ENCODE peak calls at places on chromosomes 5 and 9, in seven cellular contexts. One of them, this sample, is unnamed.

GRCh38 chr9:11312976-11313375 is 700.2 kb upstream of the PTPRD start:
- DNase-seq in AG20443: no peak
- DNase-seq in CD4-positive, alpha-beta T cell: no peak
- DNase-seq in EH: no peak
- DNase-seq in psoas muscle: no peak
- DNase-seq in NCI-H69: peak
- DNase-seq in fibroblast of the conjunctiva: no peak
- DNase-seq in this sample: peak

GRCh38 chr5:113166710-113167366 is 190.2 kb downstream of the DCP2 start:
- DNase-seq in AG20443: peak
- DNase-seq in CD4-positive, alpha-beta T cell: no peak
- DNase-seq in EH: peak
- DNase-seq in psoas muscle: no peak
- DNase-seq in NCI-H69: peak
- DNase-seq in fibroblast of the conjunctiva: no peak
- DNase-seq in this sample: peak

GRCh38 chr5:142597546-142598337 is 88.1 kb downstream of the FGF1 start:
- DNase-seq in AG20443: peak
- DNase-seq in CD4-positive, alpha-beta T cell: no peak
- DNase-seq in EH: peak
- DNase-seq in psoas muscle: no peak
- DNase-seq in NCI-H69: peak
- DNase-seq in fibroblast of the conjunctiva: peak
- DNase-seq in this sample: peak

GRCh38 chr5:127442085-127442484 is 75.4 kb upstream of the PRRC1 start:
- DNase-seq in AG20443: peak
- DNase-seq in CD4-positive, alpha-beta T cell: no peak
- DNase-seq in EH: peak
- DNase-seq in psoas muscle: no peak
- DNase-seq in NCI-H69: peak
- DNase-seq in fibroblast of the conjunctiva: no peak
- DNase-seq in this sample: no peak

GRCh38 chr5:80959768-80960442 is at the start of gene RASGRF2:
- DNase-seq in AG20443: peak
- DNase-seq in CD4-positive, alpha-beta T cell: peak
- DNase-seq in EH: peak
- DNase-seq in psoas muscle: no peak
- DNase-seq in NCI-H69: peak
- DNase-seq in fibroblast of the conjunctiva: no peak
- DNase-seq in this sample: peak

GRCh38 chr5:131245948-131246347 is 17.9 kb upstream of the CDC42SE2 start:
- DNase-seq in AG20443: no peak
- DNase-seq in CD4-positive, alpha-beta T cell: no peak
- DNase-seq in EH: no peak
- DNase-seq in psoas muscle: no peak
- DNase-seq in NCI-H69: no peak
- DNase-seq in fibroblast of the conjunctiva: no peak
- DNase-seq in this sample: no peak

GRCh38 chr9:128020692-128021091 is 39.9 kb upstream of the EEIG1 start:
- DNase-seq in AG20443: no peak
- DNase-seq in CD4-positive, alpha-beta T cell: no peak
- DNase-seq in EH: no peak
- DNase-seq in psoas muscle: no peak
- DNase-seq in NCI-H69: peak
- DNase-seq in fibroblast of the conjunctiva: no peak
- DNase-seq in this sample: no peak

GRCh38 chr5:71587709-71588532 is 781 bp downstream of the MCCC2 start:
- DNase-seq in AG20443: no peak
- DNase-seq in CD4-positive, alpha-beta T cell: no peak
- DNase-seq in EH: no peak
- DNase-seq in psoas muscle: no peak
- DNase-seq in NCI-H69: peak
- DNase-seq in fibroblast of the conjunctiva: no peak
- DNase-seq in this sample: no peak

GRCh38 chr5:38515648-38516047 is 40.8 kb downstream of the LIFR start:
- DNase-seq in AG20443: peak
- DNase-seq in CD4-positive, alpha-beta T cell: no peak
- DNase-seq in EH: peak
- DNase-seq in psoas muscle: no peak
- DNase-seq in NCI-H69: peak
- DNase-seq in fibroblast of the conjunctiva: peak
- DNase-seq in this sample: peak

GRCh38 chr9:82354260-82354659 is 365.7 kb downstream of the SPATA31D1 start:
- DNase-seq in AG20443: peak
- DNase-seq in CD4-positive, alpha-beta T cell: no peak
- DNase-seq in EH: peak
- DNase-seq in psoas muscle: no peak
- DNase-seq in NCI-H69: no peak
- DNase-seq in fibroblast of the conjunctiva: no peak
- DNase-seq in this sample: peak

GRCh38 chr9:69465473-69465872 is 140.5 kb downstream of the ENTREP1 start:
- DNase-seq in AG20443: no peak
- DNase-seq in CD4-positive, alpha-beta T cell: no peak
- DNase-seq in EH: no peak
- DNase-seq in psoas muscle: peak
- DNase-seq in NCI-H69: no peak
- DNase-seq in fibroblast of the conjunctiva: no peak
- DNase-seq in this sample: no peak

GRCh38 chr9:114378016-114378415 is 9.8 kb downstream of the AKNA start:
- DNase-seq in AG20443: no peak
- DNase-seq in CD4-positive, alpha-beta T cell: no peak
- DNase-seq in EH: no peak
- DNase-seq in psoas muscle: no peak
- DNase-seq in NCI-H69: no peak
- DNase-seq in fibroblast of the conjunctiva: no peak
- DNase-seq in this sample: no peak

GRCh38 chr9:99878651-99879050 is 27.8 kb upstream of the STX17 start:
- DNase-seq in AG20443: peak
- DNase-seq in CD4-positive, alpha-beta T cell: no peak
- DNase-seq in EH: peak
- DNase-seq in psoas muscle: no peak
- DNase-seq in NCI-H69: no peak
- DNase-seq in fibroblast of the conjunctiva: no peak
- DNase-seq in this sample: no peak

GRCh38 chr5:140357731-140358093 is 2.3 kb upstream of the SLC4A9 start:
- DNase-seq in AG20443: peak
- DNase-seq in CD4-positive, alpha-beta T cell: peak
- DNase-seq in EH: peak
- DNase-seq in psoas muscle: peak
- DNase-seq in NCI-H69: peak
- DNase-seq in fibroblast of the conjunctiva: peak
- DNase-seq in this sample: peak

GRCh38 chr9:69171049-69171448 is 3.0 kb upstream of the TJP2 start:
- DNase-seq in AG20443: no peak
- DNase-seq in CD4-positive, alpha-beta T cell: no peak
- DNase-seq in EH: peak
- DNase-seq in psoas muscle: no peak
- DNase-seq in NCI-H69: no peak
- DNase-seq in fibroblast of the conjunctiva: no peak
- DNase-seq in this sample: no peak

GRCh38 chr5:395921-396714 is 46.9 kb upstream of the EXOC3 start:
- DNase-seq in AG20443: no peak
- DNase-seq in CD4-positive, alpha-beta T cell: no peak
- DNase-seq in EH: no peak
- DNase-seq in psoas muscle: peak
- DNase-seq in NCI-H69: no peak
- DNase-seq in fibroblast of the conjunctiva: no peak
- DNase-seq in this sample: no peak

This sample was measured in MG63.